ENCODE peak calls at places on chromosomes 3 and 15, in seven cellular contexts. One of them, this sample, is unnamed.
A peak's percentile ranks its signal among the peaks of the same experiment; 100 is the strongest.

GRCh38 chr3:125694761-125695294 is 99.5 kb upstream of the OSBPL11 start:
- DNase-seq in OCI-LY7: no peak
- DNase-seq in HuH-7: no peak
- DNase-seq in naive thymus-derived CD8-positive, alpha-beta T cell: no peak
- DNase-seq in stimulated activated CD4-positive, alpha-beta T cell treated with anti-CD3 and anti-CD28 coated beads, Interleukin-1b, Interleukin-23, amount 100 ng/mL, for 48 hours: no peak
- DNase-seq in NCI-H774: peak; percentile 2
- DNase-seq in AG09319: no peak
- DNase-seq in this sample: no peak

GRCh38 chr15:39855400-39855799 is 64.7 kb downstream of the GPR176 start:
- DNase-seq in OCI-LY7: no peak
- DNase-seq in HuH-7: no peak
- DNase-seq in naive thymus-derived CD8-positive, alpha-beta T cell: no peak
- DNase-seq in stimulated activated CD4-positive, alpha-beta T cell treated with anti-CD3 and anti-CD28 coated beads, Interleukin-1b, Interleukin-23, amount 100 ng/mL, for 48 hours: no peak
- DNase-seq in NCI-H774: no peak
- DNase-seq in AG09319: no peak
- DNase-seq in this sample: no peak

GRCh38 chr3:169615833-169616232 is 47.7 kb downstream of the MECOM start:
- DNase-seq in OCI-LY7: no peak
- DNase-seq in HuH-7: no peak
- DNase-seq in naive thymus-derived CD8-positive, alpha-beta T cell: no peak
- DNase-seq in stimulated activated CD4-positive, alpha-beta T cell treated with anti-CD3 and anti-CD28 coated beads, Interleukin-1b, Interleukin-23, amount 100 ng/mL, for 48 hours: no peak
- DNase-seq in NCI-H774: no peak
- DNase-seq in AG09319: no peak
- DNase-seq in this sample: no peak

GRCh38 chr15:32029862-32030781 is at the start of gene CHRNA7:
- DNase-seq in OCI-LY7: peak; percentile 19
- DNase-seq in HuH-7: peak; percentile 23
- DNase-seq in naive thymus-derived CD8-positive, alpha-beta T cell: no peak
- DNase-seq in stimulated activated CD4-positive, alpha-beta T cell treated with anti-CD3 and anti-CD28 coated beads, Interleukin-1b, Interleukin-23, amount 100 ng/mL, for 48 hours: peak; percentile 30
- DNase-seq in NCI-H774: peak; percentile 47
- DNase-seq in AG09319: no peak
- DNase-seq in this sample: peak; percentile 81

GRCh38 chr15:42800731-42801474 is 64.0 kb upstream of the CDAN1 start:
- DNase-seq in OCI-LY7: peak; percentile 3
- DNase-seq in HuH-7: no peak
- DNase-seq in naive thymus-derived CD8-positive, alpha-beta T cell: no peak
- DNase-seq in stimulated activated CD4-positive, alpha-beta T cell treated with anti-CD3 and anti-CD28 coated beads, Interleukin-1b, Interleukin-23, amount 100 ng/mL, for 48 hours: no peak
- DNase-seq in NCI-H774: no peak
- DNase-seq in AG09319: no peak
- DNase-seq in this sample: no peak

GRCh38 chr3:99534951-99535704 is 103.3 kb upstream of the COL8A1 start:
- DNase-seq in OCI-LY7: no peak
- DNase-seq in HuH-7: no peak
- DNase-seq in naive thymus-derived CD8-positive, alpha-beta T cell: no peak
- DNase-seq in stimulated activated CD4-positive, alpha-beta T cell treated with anti-CD3 and anti-CD28 coated beads, Interleukin-1b, Interleukin-23, amount 100 ng/mL, for 48 hours: no peak
- DNase-seq in NCI-H774: no peak
- DNase-seq in AG09319: no peak
- DNase-seq in this sample: no peak

GRCh38 chr3:52022323-52023100 is 26.8 kb upstream of the RPL29 start:
- DNase-seq in OCI-LY7: no peak
- DNase-seq in HuH-7: peak; percentile 61
- DNase-seq in naive thymus-derived CD8-positive, alpha-beta T cell: no peak
- DNase-seq in stimulated activated CD4-positive, alpha-beta T cell treated with anti-CD3 and anti-CD28 coated beads, Interleukin-1b, Interleukin-23, amount 100 ng/mL, for 48 hours: no peak
- DNase-seq in NCI-H774: no peak
- DNase-seq in AG09319: no peak
- DNase-seq in this sample: no peak

GRCh38 chr3:87370007-87370406 is 93.6 kb upstream of the POU1F1 start:
- DNase-seq in OCI-LY7: no peak
- DNase-seq in HuH-7: no peak
- DNase-seq in naive thymus-derived CD8-positive, alpha-beta T cell: no peak
- DNase-seq in stimulated activated CD4-positive, alpha-beta T cell treated with anti-CD3 and anti-CD28 coated beads, Interleukin-1b, Interleukin-23, amount 100 ng/mL, for 48 hours: no peak
- DNase-seq in NCI-H774: no peak
- DNase-seq in AG09319: no peak
- DNase-seq in this sample: no peak

GRCh38 chr3:77456881-77457280 is 417.0 kb downstream of the ROBO2 start:
- DNase-seq in OCI-LY7: no peak
- DNase-seq in HuH-7: no peak
- DNase-seq in naive thymus-derived CD8-positive, alpha-beta T cell: no peak
- DNase-seq in stimulated activated CD4-positive, alpha-beta T cell treated with anti-CD3 and anti-CD28 coated beads, Interleukin-1b, Interleukin-23, amount 100 ng/mL, for 48 hours: no peak
- DNase-seq in NCI-H774: no peak
- DNase-seq in AG09319: no peak
- DNase-seq in this sample: no peak

GRCh38 chr3:23685484-23686258 is 120.1 kb upstream of the UBE2E1 start:
- DNase-seq in OCI-LY7: no peak
- DNase-seq in HuH-7: no peak
- DNase-seq in naive thymus-derived CD8-positive, alpha-beta T cell: no peak
- DNase-seq in stimulated activated CD4-positive, alpha-beta T cell treated with anti-CD3 and anti-CD28 coated beads, Interleukin-1b, Interleukin-23, amount 100 ng/mL, for 48 hours: peak; percentile 18
- DNase-seq in NCI-H774: peak; percentile 41
- DNase-seq in AG09319: peak; percentile 91
- DNase-seq in this sample: no peak